ENCODE peak calls at places on chromosomes 7 and 10, in six cellular contexts. V is activated effector memory CD4-positive, alpha-beta T cell treated with anti-CD3 and anti-CD28 coated beads, Interleukin-2, amount 50 U/mL, for 16 hours; O is neural crest cell; L is HepG2; Q is CD8-positive, alpha-beta memory T cell; U is brain microvascular endothelial cell. A is an unnamed sample.
A peak's percentile ranks its signal among the peaks of the same experiment; 100 is the strongest.

GRCh38 chr7:47537716-47538640 is 43.9 kb downstream of the TNS3 start:
- DNase-seq in U (no peak), Q (no peak), L (no peak), V (no peak), O (no peak), A (no peak)

GRCh38 chr10:4234661-4235060 is 449.7 kb upstream of the KLF6 start:
- DNase-seq in Q (peak; percentile 47), O (no peak), V (peak; percentile 76), L (no peak), U (no peak), A (no peak)

GRCh38 chr7:91266931-91267557 is 2.8 kb downstream of the FZD1 start:
- DNase-seq in V (no peak), U (no peak), Q (no peak), O (no peak), L (no peak), A (no peak)

GRCh38 chr10:89861584-89862287 is 160.3 kb downstream of the KIF20B start:
- DNase-seq in O (no peak), Q (no peak), V (peak; percentile 65), L (no peak), U (peak; percentile 45), A (peak; percentile 57)

GRCh38 chr10:44206127-44206818 is 178.6 kb downstream of the CXCL12 start:
- DNase-seq in O (no peak), V (no peak), L (no peak), U (no peak), Q (no peak), A (peak; percentile 23)

GRCh38 chr7:11760372-11760771 is 71.6 kb downstream of the THSD7A start:
- DNase-seq in Q (no peak), U (no peak), V (no peak), O (no peak), L (no peak), A (no peak)

GRCh38 chr7:16644624-16644986 is 949 bp downstream of the ANKMY2 start:
- DNase-seq in O (peak; percentile 13), V (peak; percentile 87), U (peak; percentile 53), Q (peak; percentile 61), L (peak; percentile 9), A (peak; percentile 81)

GRCh38 chr7:105011771-105012502 is 2.1 kb upstream of the KMT2E start:
- DNase-seq in V (peak; percentile 74), Q (no peak), L (no peak), U (no peak), O (no peak), A (peak; percentile 39)

GRCh38 chr10:92839191-92840085 is 8.9 kb upstream of the EXOC6 start:
- DNase-seq in O (peak; percentile 60), V (peak; percentile 79), U (peak; percentile 60), L (peak; percentile 34), Q (peak; percentile 9), A (peak; percentile 72)

GRCh38 chr10:13439771-13440708 is 88.8 kb downstream of the BEND7 start:
- DNase-seq in U (peak; percentile 29), O (peak; percentile 70), Q (peak; percentile 46), V (peak; percentile 87), L (peak; percentile 20), A (peak; percentile 45)

GRCh38 chr7:155975490-155975889 is 163.2 kb upstream of the SHH start:
- DNase-seq in V (no peak), L (no peak), O (no peak), Q (no peak), U (no peak), A (no peak)

GRCh38 chr10:117441812-117442443 is 66.7 kb upstream of the PDZD8 start:
- DNase-seq in U (no peak), V (no peak), Q (no peak), L (no peak), O (no peak), A (peak; percentile 98)

GRCh38 chr7:30214651-30215137 is 69.7 kb upstream of the ZNRF2 start:
- DNase-seq in Q (no peak), V (no peak), U (no peak), L (no peak), O (no peak), A (no peak)

GRCh38 chr7:102152672-102153585 is 133.7 kb upstream of the SH2B2 start:
- DNase-seq in O (no peak), V (no peak), U (peak; percentile 31), L (peak; percentile 94), Q (no peak), A (no peak)

GRCh38 chr10:110491346-110491745 is 6.4 kb upstream of the DUSP5 start:
- DNase-seq in L (no peak), U (no peak), V (no peak), Q (no peak), O (no peak), A (peak; percentile 59)

GRCh38 chr7:116969371-116969902 is 16.1 kb downstream of the ST7 start:
- DNase-seq in Q (no peak), L (no peak), V (no peak), U (no peak), O (no peak), A (no peak)

GRCh38 chr7:158740657-158741293 is 36.2 kb upstream of the NCAPG2 start:
- DNase-seq in Q (no peak), U (peak; percentile 87), L (no peak), V (no peak), O (no peak), A (peak; percentile 74)

A was measured in EL.